ENCODE peak calls at places on chromosomes 6 and 20, in eight cellular contexts. R, E, W, F, Y, O, M and B are unnamed samples.
A peak's percentile ranks its signal among the peaks of the same experiment; 100 is the strongest.

GRCh38 chr6:111925296-111925695 is 52.0 kb upstream of the FYN start:
- DNase-seq in R (no peak), E (peak; percentile 85), W (no peak), F (no peak), Y (peak; percentile 68), O (peak; percentile 62), M (no peak), B (no peak)

GRCh38 chr20:55004044-55004443 is 528.7 kb downstream of the DOK5 start:
- DNase-seq in R (no peak), E (no peak), W (no peak), F (no peak), Y (no peak), O (no peak), M (no peak), B (no peak)

GRCh38 chr6:45003961-45004360 is 324.2 kb upstream of the RUNX2 start:
- DNase-seq in R (no peak), E (no peak), W (no peak), F (no peak), Y (no peak), O (no peak), M (no peak), B (no peak)

GRCh38 chr6:21886601-21887091 is 293.1 kb downstream of the SOX4 start:
- DNase-seq in R (no peak), E (peak; percentile 76), W (no peak), F (no peak), Y (peak; percentile 27), O (peak; percentile 32), M (no peak), B (no peak)

GRCh38 chr6:42551202-42551601 is 12.6 kb upstream of the UBR2 start:
- DNase-seq in R (no peak), E (no peak), W (no peak), F (no peak), Y (no peak), O (peak; percentile 29), M (no peak), B (no peak)

GRCh38 chr6:20572940-20573339 is 38.7 kb downstream of the CDKAL1 start:
- DNase-seq in R (no peak), E (peak; percentile 33), W (peak; percentile 50), F (no peak), Y (peak; percentile 17), O (peak; percentile 76), M (no peak), B (no peak)

GRCh38 chr6:87199787-87200186 is 44.4 kb downstream of the ZNF292 start:
- DNase-seq in R (no peak), E (no peak), W (no peak), F (no peak), Y (no peak), O (no peak), M (no peak), B (no peak)

GRCh38 chr6:28525496-28526039 is at the start of gene GPX5:
- DNase-seq in R (no peak), E (peak; percentile 6), W (no peak), F (no peak), Y (no peak), O (peak; percentile 6), M (no peak), B (no peak)

GRCh38 chr20:50420380-50420779 is 89.8 kb upstream of the PTPN1 start:
- DNase-seq in R (no peak), E (no peak), W (no peak), F (no peak), Y (no peak), O (no peak), M (no peak), B (no peak)

GRCh38 chr20:3560578-3560977 is 89.8 kb downstream of the ATRN start:
- DNase-seq in R (no peak), E (no peak), W (no peak), F (no peak), Y (no peak), O (no peak), M (no peak), B (no peak)

GRCh38 chr20:49028684-49029083 is 17.4 kb upstream of the CSE1L start:
- DNase-seq in R (no peak), E (peak; percentile 33), W (no peak), F (no peak), Y (peak; percentile 29), O (peak; percentile 46), M (no peak), B (no peak)

GRCh38 chr6:137928286-137928685 is 61.2 kb downstream of the TNFAIP3 start:
- DNase-seq in R (no peak), E (no peak), W (no peak), F (no peak), Y (no peak), O (no peak), M (no peak), B (no peak)

GRCh38 chr20:5686381-5687105 is 63.7 kb upstream of the SHLD1 start:
- DNase-seq in R (no peak), E (no peak), W (no peak), F (no peak), Y (no peak), O (no peak), M (no peak), B (no peak)
- H3K27ac ChIP-seq in R (no peak overlapping the region), E (no peak overlapping the region), W (no peak overlapping the region), F (no peak overlapping the region), Y (no peak overlapping the region), O (no peak overlapping the region), M (no peak overlapping the region), B (no peak overlapping the region)

GRCh38 chr6:56507517-56507916 is 135.2 kb downstream of the DST start:
- DNase-seq in R (no peak), E (no peak), W (no peak), F (no peak), Y (no peak), O (no peak), M (no peak), B (no peak)
- H3K27ac ChIP-seq in R (no peak overlapping the region), E (no peak overlapping the region), W (peak overlapping the region; percentile 100), F (peak overlapping the region; percentile 75), Y (no peak overlapping the region), O (no peak overlapping the region), M (no peak overlapping the region), B (no peak overlapping the region)

GRCh38 chr20:7866279-7866678 is 74.0 kb downstream of the HAO1 start:
- DNase-seq in R (no peak), E (no peak), W (no peak), F (no peak), Y (no peak), O (peak; percentile 20), M (no peak), B (no peak)
- H3K27ac ChIP-seq in R (no peak overlapping the region), E (no peak overlapping the region), W (no peak overlapping the region), F (no peak overlapping the region), Y (no peak overlapping the region), O (no peak overlapping the region), M (no peak overlapping the region), B (no peak overlapping the region)

GRCh38 chr6:144715344-144715743 is 430.2 kb downstream of the UTRN start:
- DNase-seq in R (no peak), E (no peak), W (no peak), F (no peak), Y (no peak), O (no peak), M (no peak), B (no peak)

GRCh38 chr6:144714031-144714732 is 429.0 kb downstream of the UTRN start:
- DNase-seq in R (no peak), E (no peak), W (no peak), F (no peak), Y (no peak), O (no peak), M (no peak), B (no peak)

GRCh38 chr6:144712541-144712940 is 427.4 kb downstream of the UTRN start:
- DNase-seq in R (no peak), E (peak; percentile 18), W (no peak), F (no peak), Y (no peak), O (peak; percentile 15), M (no peak), B (no peak)

DNA sequence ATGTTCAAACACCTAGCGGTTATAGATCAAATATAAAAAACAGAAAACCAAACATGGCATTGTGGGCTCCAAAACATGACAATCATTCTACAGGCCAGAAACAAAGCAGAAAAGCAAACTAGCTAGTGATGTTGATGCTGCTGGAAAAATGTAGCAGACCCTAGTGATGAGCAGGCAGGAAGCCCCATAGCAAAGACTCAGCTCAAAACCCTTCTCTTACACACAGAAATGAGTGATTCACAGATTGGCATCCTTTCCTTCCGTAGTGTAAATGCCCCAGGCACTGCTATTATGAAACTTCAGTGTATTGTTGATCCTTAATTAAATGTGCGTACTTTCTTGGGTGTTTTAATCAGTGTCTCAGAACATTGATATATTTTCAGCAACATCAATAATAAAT is 425.1 kb downstream of the UTRN start:
- DNase-seq in R (no peak), E (peak; percentile 88), W (no peak), F (no peak), Y (peak; percentile 82), O (peak; percentile 73), M (no peak), B (no peak)
- H3K27ac ChIP-seq in R (no peak overlapping the region), E (no peak overlapping the region), W (no peak overlapping the region), F (no peak overlapping the region), Y (no peak overlapping the region), O (no peak overlapping the region), M (no peak overlapping the region), B (no peak overlapping the region)

DNA sequence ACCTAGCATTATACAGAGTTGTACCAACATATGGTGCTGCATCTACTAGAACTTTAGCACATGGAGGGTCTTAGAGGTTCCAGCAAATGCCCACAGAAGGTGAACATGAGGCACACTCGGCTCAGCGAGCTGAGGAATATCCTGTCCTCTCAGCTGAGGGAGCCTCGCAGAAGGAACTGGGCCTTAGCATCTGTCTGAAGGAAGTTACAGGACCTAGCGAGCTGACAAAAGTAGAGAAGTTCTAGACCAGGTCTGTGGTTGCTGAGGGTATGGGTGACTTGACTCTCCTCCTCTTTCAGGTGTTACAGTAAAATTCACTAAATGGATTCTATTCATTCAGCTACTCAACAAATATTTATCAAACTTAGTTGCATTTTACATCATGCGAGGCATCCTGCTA is 157.2 kb downstream of the ZDHHC14 start:
- DNase-seq in R (no peak), E (no peak), W (no peak), F (no peak), Y (no peak), O (no peak), M (no peak), B (no peak)
- H3K27ac ChIP-seq in R (no peak overlapping the region), E (no peak overlapping the region), W (peak overlapping the region; percentile 26), F (no peak overlapping the region), Y (no peak overlapping the region), O (no peak overlapping the region), M (no peak overlapping the region), B (no peak overlapping the region)

DNA sequence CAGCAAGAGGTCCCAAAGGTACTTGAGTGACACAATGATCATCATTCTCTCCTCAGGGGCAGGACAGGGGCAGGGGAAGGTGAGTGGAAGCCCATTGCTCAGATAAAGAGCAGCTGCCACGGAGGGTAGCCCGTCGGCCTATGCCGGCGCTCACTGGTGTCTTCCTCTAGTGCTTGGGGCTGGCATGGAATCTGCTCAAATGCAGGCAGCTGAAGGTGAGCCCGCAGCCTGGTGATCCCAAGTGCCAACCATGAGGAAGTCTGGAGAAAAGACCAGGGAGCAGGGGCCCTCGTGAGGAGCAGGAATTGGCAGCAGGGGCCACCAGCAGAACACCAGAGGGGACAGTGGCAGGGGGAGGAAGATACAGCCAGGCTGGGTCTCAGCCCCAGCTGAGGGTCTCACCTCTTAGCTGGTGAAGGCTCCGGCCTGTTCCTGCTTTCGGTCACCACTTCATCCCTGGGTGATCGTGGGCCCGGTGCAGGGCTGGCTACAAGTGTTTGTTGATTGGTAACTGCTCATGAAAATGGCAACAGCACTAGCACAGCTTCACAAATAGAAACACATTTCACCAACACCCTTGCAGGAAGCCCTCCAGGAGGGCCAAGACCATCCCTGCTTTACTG is 24.7 kb downstream of the RBCK1 start:
- DNase-seq in R (no peak), E (no peak), W (no peak), F (no peak), Y (no peak), O (no peak), M (no peak), B (no peak)
- H3K27ac ChIP-seq in R (no peak overlapping the region), E (no peak overlapping the region), W (no peak overlapping the region), F (no peak overlapping the region), Y (no peak overlapping the region), O (no peak overlapping the region), M (no peak overlapping the region), B (no peak overlapping the region)